ENCODE peak calls at places on chromosomes 11 and 22, in five cellular contexts. One of them, this sample, is unnamed.

GRCh38 chr22:44364750-44365118 is 52.0 kb upstream of the SHISAL1 start:
- DNase-seq in PC-3: no peak
- DNase-seq in pancreas: no peak
- DNase-seq in spleen: peak; percentile 47
- DNase-seq in heart left ventricle: peak; percentile 66
- DNase-seq in this sample: no peak

GRCh38 chr22:50601669-50602337 is 1.2 kb downstream of the MAPK8IP2 start:
- DNase-seq in PC-3: no peak
- DNase-seq in pancreas: no peak
- DNase-seq in spleen: no peak
- DNase-seq in heart left ventricle: no peak
- DNase-seq in this sample: no peak

GRCh38 chr11:33721984-33722383 is 14.2 kb downstream of the CD59 start:
- DNase-seq in PC-3: no peak
- DNase-seq in pancreas: no peak
- DNase-seq in spleen: no peak
- DNase-seq in heart left ventricle: no peak
- DNase-seq in this sample: no peak

GRCh38 chr11:8959546-8960166 is 4.6 kb downstream of the TMEM9B start:
- DNase-seq in PC-3: peak; percentile 73
- DNase-seq in pancreas: no peak
- DNase-seq in spleen: no peak
- DNase-seq in heart left ventricle: no peak
- DNase-seq in this sample: peak; percentile 22

GRCh38 chr11:8654503-8654902 is 28.0 kb downstream of the TRIM66 start:
- DNase-seq in PC-3: no peak
- DNase-seq in pancreas: no peak
- DNase-seq in spleen: no peak
- DNase-seq in heart left ventricle: no peak
- DNase-seq in this sample: no peak

GRCh38 chr11:72224587-72225410 is at the start of gene INPPL1:
- DNase-seq in PC-3: peak; percentile 43
- DNase-seq in pancreas: peak; percentile 71
- DNase-seq in spleen: peak; percentile 92
- DNase-seq in heart left ventricle: no peak
- DNase-seq in this sample: peak; percentile 25

GRCh38 chr11:76669901-76670474 is 559 bp downstream of the LRRC32 start:
- DNase-seq in PC-3: no peak
- DNase-seq in pancreas: no peak
- DNase-seq in spleen: peak; percentile 68
- DNase-seq in heart left ventricle: peak; percentile 74
- DNase-seq in this sample: no peak

GRCh38 chr22:31082606-31083376 is 1.7 kb downstream of the SMTN start:
- DNase-seq in PC-3: peak; percentile 56
- DNase-seq in pancreas: peak; percentile 78
- DNase-seq in spleen: peak; percentile 82
- DNase-seq in heart left ventricle: peak; percentile 85
- DNase-seq in this sample: no peak

GRCh38 chr11:10931761-10932700 is 74.2 kb upstream of the ZBED5 start:
- DNase-seq in PC-3: peak; percentile 30
- DNase-seq in pancreas: no peak
- DNase-seq in spleen: no peak
- DNase-seq in heart left ventricle: no peak
- DNase-seq in this sample: peak; percentile 46

GRCh38 chr11:60938500-60938899 is 13.5 kb downstream of the SLC15A3 start:
- DNase-seq in PC-3: no peak
- DNase-seq in pancreas: no peak
- DNase-seq in spleen: no peak
- DNase-seq in heart left ventricle: peak; percentile 29
- DNase-seq in this sample: no peak

GRCh38 chr11:7609521-7609920 is 63.8 kb downstream of the CYB5R2 start:
- DNase-seq in PC-3: no peak
- DNase-seq in pancreas: no peak
- DNase-seq in spleen: no peak
- DNase-seq in heart left ventricle: no peak
- DNase-seq in this sample: no peak

GRCh38 chr11:10387209-10388083 is 67.6 kb upstream of the AMPD3 start:
- DNase-seq in PC-3: peak; percentile 53
- DNase-seq in pancreas: no peak
- DNase-seq in spleen: no peak
- DNase-seq in heart left ventricle: no peak
- DNase-seq in this sample: no peak

GRCh38 chr22:38862375-38863329 is 9.4 kb downstream of the CBX6 start:
- DNase-seq in PC-3: no peak
- DNase-seq in pancreas: peak; percentile 52
- DNase-seq in spleen: no peak
- DNase-seq in heart left ventricle: no peak
- DNase-seq in this sample: no peak

GRCh38 chr11:117121176-117121575 is 22.9 kb upstream of the PAFAH1B2 start:
- DNase-seq in PC-3: no peak
- DNase-seq in pancreas: no peak
- DNase-seq in spleen: no peak
- DNase-seq in heart left ventricle: no peak
- DNase-seq in this sample: no peak

GRCh38 chr11:3837793-3838192 is 3.0 kb downstream of the RHOG start:
- DNase-seq in PC-3: no peak
- DNase-seq in pancreas: no peak
- DNase-seq in spleen: peak; percentile 83
- DNase-seq in heart left ventricle: peak; percentile 70
- DNase-seq in this sample: no peak

GRCh38 chr22:36873614-36874308 is 13.0 kb downstream of the NCF4 start:
- DNase-seq in PC-3: peak; percentile 55
- DNase-seq in pancreas: no peak
- DNase-seq in spleen: peak; percentile 85
- DNase-seq in heart left ventricle: no peak
- DNase-seq in this sample: no peak

GRCh38 chr11:134026655-134027343 is 42.1 kb upstream of the JAM3 start:
- DNase-seq in PC-3: no peak
- DNase-seq in pancreas: no peak
- DNase-seq in spleen: no peak
- DNase-seq in heart left ventricle: peak; percentile 47
- DNase-seq in this sample: peak; percentile 31

GRCh38 chr11:2090172-2091111 is 48.7 kb downstream of the IGF2 start:
- DNase-seq in PC-3: no peak
- DNase-seq in pancreas: no peak
- DNase-seq in spleen: peak; percentile 61
- DNase-seq in heart left ventricle: no peak
- DNase-seq in this sample: no peak

GRCh38 chr22:50507421-50507990 is at the start of gene LMF2:
- DNase-seq in PC-3: peak; percentile 67
- DNase-seq in pancreas: peak; percentile 98
- DNase-seq in spleen: peak; percentile 99
- DNase-seq in heart left ventricle: peak; percentile 95
- DNase-seq in this sample: peak; percentile 88

GRCh38 chr11:60165538-60165937 is 17.3 kb downstream of the MS4A6A start:
- DNase-seq in PC-3: peak; percentile 35
- DNase-seq in pancreas: no peak
- DNase-seq in spleen: no peak
- DNase-seq in heart left ventricle: no peak
- DNase-seq in this sample: no peak

GRCh38 chr22:45876136-45877035 is 100.6 kb downstream of the WNT7B start:
- DNase-seq in PC-3: no peak
- DNase-seq in pancreas: no peak
- DNase-seq in spleen: peak; percentile 54
- DNase-seq in heart left ventricle: no peak
- DNase-seq in this sample: no peak

GRCh38 chr11:1349074-1349931 is 39.9 kb upstream of the TOLLIP start:
- DNase-seq in PC-3: no peak
- DNase-seq in pancreas: no peak
- DNase-seq in spleen: peak; percentile 72
- DNase-seq in heart left ventricle: no peak
- DNase-seq in this sample: no peak

GRCh38 chr11:11390068-11390775 is 37.2 kb upstream of the CSNK2A3 start:
- DNase-seq in PC-3: no peak
- DNase-seq in pancreas: no peak
- DNase-seq in spleen: peak; percentile 35
- DNase-seq in heart left ventricle: no peak
- DNase-seq in this sample: no peak

GRCh38 chr22:22362939-22363338 is 118.4 kb downstream of the VPREB1 start:
- DNase-seq in PC-3: no peak
- DNase-seq in pancreas: no peak
- DNase-seq in spleen: no peak
- DNase-seq in heart left ventricle: no peak
- DNase-seq in this sample: no peak

GRCh38 chr22:50684986-50685385 is 12.4 kb downstream of the SHANK3 start:
- DNase-seq in PC-3: no peak
- DNase-seq in pancreas: no peak
- DNase-seq in spleen: no peak
- DNase-seq in heart left ventricle: peak; percentile 24
- DNase-seq in this sample: no peak

GRCh38 chr11:35006389-35007128 is 90.1 kb downstream of the PDHX start:
- DNase-seq in PC-3: no peak
- DNase-seq in pancreas: no peak
- DNase-seq in spleen: no peak
- DNase-seq in heart left ventricle: no peak
- DNase-seq in this sample: peak; percentile 44

GRCh38 chr22:43182726-43183125 is 4.2 kb downstream of the TTLL12 start:
- DNase-seq in PC-3: no peak
- DNase-seq in pancreas: no peak
- DNase-seq in spleen: no peak
- DNase-seq in heart left ventricle: peak; percentile 33
- DNase-seq in this sample: no peak

DNA sequence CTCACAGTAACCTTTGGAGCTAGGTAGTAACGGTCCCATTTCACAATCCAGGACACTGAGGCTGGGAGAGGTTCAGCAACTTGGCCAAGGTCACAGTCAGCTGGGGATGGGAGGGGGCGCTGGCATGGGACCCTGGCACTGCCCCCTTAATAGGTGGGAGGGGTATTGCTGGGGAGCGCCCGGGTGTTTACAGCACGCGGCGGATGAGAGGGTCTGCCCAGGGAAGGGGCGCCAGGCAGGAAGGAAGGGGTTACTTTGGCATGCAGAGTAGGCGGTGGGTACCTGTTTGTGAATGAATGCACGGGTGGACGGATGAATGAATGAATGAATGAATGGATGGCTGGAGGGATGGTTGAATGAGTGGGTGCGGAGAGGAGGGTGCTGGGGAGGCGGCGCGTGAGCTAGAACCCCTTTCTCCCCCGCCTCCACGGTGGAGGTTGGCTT is 628 bp upstream of the FLRT1 start:
- DNase-seq in PC-3: no peak
- DNase-seq in pancreas: no peak
- DNase-seq in spleen: no peak
- DNase-seq in heart left ventricle: no peak
- DNase-seq in this sample: no peak
- H3K4me3 ChIP-seq in PC-3: no peak overlapping the region
- H3K4me3 ChIP-seq in pancreas: no peak overlapping the region
- H3K4me3 ChIP-seq in spleen: no peak overlapping the region
- H3K4me3 ChIP-seq in heart left ventricle: peak overlapping the region; percentile 65
- H3K4me3 ChIP-seq in this sample: no peak overlapping the region

GRCh38 chr11:128629516-128630106 is 42.3 kb upstream of the ETS1 start:
- DNase-seq in PC-3: peak; percentile 4
- DNase-seq in pancreas: no peak
- DNase-seq in spleen: no peak
- DNase-seq in heart left ventricle: no peak
- DNase-seq in this sample: no peak
- H3K4me1 ChIP-seq in PC-3: peaks cover 17% of the 10 kb centered on the region
- H3K4me1 ChIP-seq in pancreas: peaks cover 3% of the 10 kb centered on the region
- H3K4me1 ChIP-seq in spleen: peaks cover 79% of the 10 kb centered on the region
- H3K4me1 ChIP-seq in heart left ventricle: peaks cover 16% of the 10 kb centered on the region
- H3K4me1 ChIP-seq in this sample: peaks cover 76% of the 10 kb centered on the region

GRCh38 chr11:83175815-83176214 is 17.7 kb upstream of the ANKRD42 start:
- DNase-seq in PC-3: no peak
- DNase-seq in pancreas: no peak
- DNase-seq in spleen: no peak
- DNase-seq in heart left ventricle: no peak
- DNase-seq in this sample: no peak

GRCh38 chr11:83185767-83186166 is 7.7 kb upstream of the ANKRD42 start:
- DNase-seq in PC-3: no peak
- DNase-seq in pancreas: no peak
- DNase-seq in spleen: no peak
- DNase-seq in heart left ventricle: no peak
- DNase-seq in this sample: no peak

GRCh38 chr11:83187463-83187862 is 6.0 kb upstream of the ANKRD42 start:
- DNase-seq in PC-3: no peak
- DNase-seq in pancreas: no peak
- DNase-seq in spleen: no peak
- DNase-seq in heart left ventricle: no peak
- DNase-seq in this sample: no peak

DNA sequence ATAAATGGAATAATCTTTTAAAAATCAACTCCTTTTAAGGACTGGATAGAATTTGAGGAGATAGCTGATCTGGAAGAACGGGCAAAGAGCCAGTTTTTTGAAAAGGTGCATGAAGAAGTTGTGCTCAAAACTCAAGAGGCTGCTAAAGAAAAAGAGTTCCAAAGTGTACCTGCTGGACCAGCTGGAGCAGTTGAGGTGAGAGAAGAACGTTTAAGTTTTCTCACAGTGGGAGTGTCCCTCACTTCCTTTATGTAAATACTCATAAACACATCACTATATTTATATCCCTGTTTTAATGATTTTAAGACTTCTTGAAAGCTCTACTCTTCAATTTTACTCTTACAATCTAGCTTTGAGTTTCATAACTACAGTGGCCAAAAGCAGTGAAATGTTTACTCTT is 11.7 kb upstream of the ANKRD42 start:
- DNase-seq in PC-3: peak; percentile 41
- DNase-seq in pancreas: no peak
- DNase-seq in spleen: no peak
- DNase-seq in heart left ventricle: no peak
- DNase-seq in this sample: no peak
- H3K36me3 ChIP-seq in PC-3: peaks cover 70% of the 10 kb centered on the region
- H3K36me3 ChIP-seq in pancreas: peaks cover 78% of the 10 kb centered on the region
- H3K36me3 ChIP-seq in spleen: peaks cover 2% of the 10 kb centered on the region
- H3K36me3 ChIP-seq in heart left ventricle: peaks cover 78% of the 10 kb centered on the region
- H3K36me3 ChIP-seq in this sample: peaks cover 44% of the 10 kb centered on the region

GRCh38 chr11:85438328-85438727 is 188.8 kb downstream of the DLG2 start:
- DNase-seq in PC-3: no peak
- DNase-seq in pancreas: no peak
- DNase-seq in spleen: no peak
- DNase-seq in heart left ventricle: no peak
- DNase-seq in this sample: no peak
- H3K4me3 ChIP-seq in PC-3: no peak overlapping the region
- H3K4me3 ChIP-seq in pancreas: no peak overlapping the region
- H3K4me3 ChIP-seq in spleen: no peak overlapping the region
- H3K4me3 ChIP-seq in heart left ventricle: no peak overlapping the region
- H3K4me3 ChIP-seq in this sample: no peak overlapping the region

GRCh38 chr22:48838376-48838775 is 989.3 kb downstream of the BRD1 start:
- DNase-seq in PC-3: no peak
- DNase-seq in pancreas: no peak
- DNase-seq in spleen: peak; percentile 33
- DNase-seq in heart left ventricle: peak; percentile 37
- DNase-seq in this sample: no peak
- H3K4me1 ChIP-seq in PC-3: no peaks in the 10 kb centered on the region
- H3K4me1 ChIP-seq in pancreas: no peaks in the 10 kb centered on the region
- H3K4me1 ChIP-seq in spleen: no peaks in the 10 kb centered on the region
- H3K4me1 ChIP-seq in heart left ventricle: no peaks in the 10 kb centered on the region
- H3K4me1 ChIP-seq in this sample: no peaks in the 10 kb centered on the region